ENCODE peak calls at places on chromosomes 3 and 15, in five cellular contexts. I is AG04449, C is neural progenitor cell, O is heart left ventricle, D is MM.1S. Z is an unnamed sample.

GRCh38 chr3:51622868-51623267 is 48.2 kb upstream of the TEX264 start:
- DNase-seq in I (no peak), C (no peak), O (no peak), D (no peak), Z (no peak)

GRCh38 chr3:179921500-179921899 is 115.2 kb downstream of the PEX5L start:
- DNase-seq in I (no peak), C (no peak), O (no peak), D (no peak), Z (peak)

GRCh38 chr3:144162042-144162441 is 190.4 kb downstream of the DIPK2A start:
- DNase-seq in I (peak), C (no peak), O (no peak), D (no peak), Z (no peak)

GRCh38 chr3:169002689-169003088 is 660.8 kb downstream of the MECOM start:
- DNase-seq in I (no peak), C (peak), O (no peak), D (no peak), Z (no peak)

GRCh38 chr3:123547881-123548534 is 36.8 kb downstream of the HACD2 start:
- DNase-seq in I (no peak), C (no peak), O (peak), D (no peak), Z (no peak)

GRCh38 chr3:123338021-123338619 is 110.8 kb downstream of the ADCY5 start:
- DNase-seq in I (no peak), C (no peak), O (no peak), D (no peak), Z (no peak)

GRCh38 chr3:69324362-69325025 is 61.4 kb downstream of the FRMD4B start:
- DNase-seq in I (no peak), C (peak), O (no peak), D (no peak), Z (no peak)

GRCh38 chr3:156551746-156552145 is 3.2 kb downstream of the SSR3 start:
- DNase-seq in I (peak), C (no peak), O (no peak), D (no peak), Z (no peak)

GRCh38 chr3:50371133-50371670 is 11.9 kb upstream of the TMEM115 start:
- DNase-seq in I (no peak), C (no peak), O (no peak), D (no peak), Z (no peak)

GRCh38 chr3:150913174-150913922 is 8.1 kb upstream of the MINDY4B start:
- DNase-seq in I (no peak), C (no peak), O (no peak), D (no peak), Z (no peak)

GRCh38 chr15:25892126-25892525 is 29.0 kb upstream of the ATP10A start:
- DNase-seq in I (no peak), C (no peak), O (no peak), D (no peak), Z (no peak)

GRCh38 chr15:72237286-72238224 is 6.6 kb upstream of the PKM start:
- DNase-seq in I (peak), C (no peak), O (peak), D (peak), Z (peak)

GRCh38 chr15:43390723-43391122 is 19.8 kb downstream of the TUBGCP4 start:
- DNase-seq in I (no peak), C (no peak), O (no peak), D (no peak), Z (no peak)

GRCh38 chr15:43209059-43209824 is 11.6 kb downstream of the EPB42 start:
- DNase-seq in I (no peak), C (peak), O (no peak), D (no peak), Z (peak)

GRCh38 chr3:60064210-60065178 is 1014.7 kb upstream of the CFAP20DC start:
- DNase-seq in I (peak), C (no peak), O (no peak), D (no peak), Z (no peak)

GRCh38 chr3:178297732-178298131 is 238.5 kb upstream of the KCNMB2 start:
- DNase-seq in I (no peak), C (no peak), O (no peak), D (no peak), Z (no peak)

GRCh38 chr15:43545426-43545825 is 28.0 kb downstream of the MAP1A start:
- DNase-seq in I (no peak), C (no peak), O (no peak), D (no peak), Z (no peak)

GRCh38 chr3:174116421-174116820 is 718.9 kb downstream of the NLGN1 start:
- DNase-seq in I (no peak), C (no peak), O (no peak), D (no peak), Z (no peak)

GRCh38 chr3:9069971-9070370 is 106.7 kb upstream of the RAD18 start:
- DNase-seq in I (no peak), C (no peak), O (no peak), D (no peak), Z (no peak)

GRCh38 chr3:52247455-52248164 is 2.1 kb downstream of the PPM1M start:
- DNase-seq in I (no peak), C (no peak), O (no peak), D (no peak), Z (no peak)

GRCh38 chr3:59771760-59772159 is 721.9 kb upstream of the CFAP20DC start:
- DNase-seq in I (peak), C (no peak), O (no peak), D (no peak), Z (no peak)

GRCh38 chr3:53346922-53347260 is 452 bp downstream of the DCP1A start:
- DNase-seq in I (no peak), C (no peak), O (no peak), D (no peak), Z (no peak)

GRCh38 chr3:12253944-12254343 is 34.9 kb upstream of the PPARG start:
- DNase-seq in I (no peak), C (no peak), O (no peak), D (no peak), Z (no peak)

GRCh38 chr3:179929091-179929529 is 107.6 kb downstream of the PEX5L start:
- DNase-seq in I (peak), C (peak), O (peak), D (peak), Z (peak)

GRCh38 chr3:104510091-104510860 is 856.4 kb upstream of the ALCAM start:
- DNase-seq in I (no peak), C (no peak), O (no peak), D (no peak), Z (no peak)

GRCh38 chr15:39830166-39830565 is 47.5 kb upstream of the FSIP1 start:
- DNase-seq in I (no peak), C (no peak), O (no peak), D (no peak), Z (no peak)

GRCh38 chr15:91522609-91523332 is 330.7 kb upstream of the SLCO3A1 start:
- DNase-seq in I (no peak), C (peak), O (no peak), D (peak), Z (no peak)

GRCh38 chr3:100057716-100058575 is 56.4 kb downstream of the FILIP1L start:
- DNase-seq in I (no peak), C (no peak), O (no peak), D (no peak), Z (no peak)

GRCh38 chr3:103589770-103590169 is 1155.0 kb downstream of the ZPLD1 start:
- DNase-seq in I (no peak), C (no peak), O (no peak), D (no peak), Z (no peak)

GRCh38 chr15:74369084-74369745 is 1.8 kb upstream of the CYP11A1 start:
- DNase-seq in I (no peak), C (no peak), O (no peak), D (no peak), Z (peak)

GRCh38 chr3:169118666-169119370 is 544.7 kb downstream of the MECOM start:
- DNase-seq in I (no peak), C (no peak), O (no peak), D (no peak), Z (no peak)

GRCh38 chr3:38493019-38493418 is 3.1 kb upstream of the EXOG start:
- DNase-seq in I (no peak), C (no peak), O (no peak), D (no peak), Z (no peak)

GRCh38 chr15:58475573-58476524 is 44.1 kb downstream of the LIPC start:
- DNase-seq in I (peak), C (peak), O (no peak), D (no peak), Z (no peak)

GRCh38 chr3:72756900-72757299 is 91.3 kb downstream of the SHQ1 start:
- DNase-seq in I (no peak), C (no peak), O (no peak), D (peak), Z (peak)

GRCh38 chr3:197000211-197000610 is 29.4 kb downstream of the MELTF start:
- DNase-seq in I (no peak), C (no peak), O (no peak), D (no peak), Z (no peak)

GRCh38 chr3:23431759-23432158 is 228.6 kb downstream of the UBE2E2 start:
- DNase-seq in I (no peak), C (no peak), O (no peak), D (no peak), Z (no peak)

GRCh38 chr15:85615930-85616329 is 178.8 kb downstream of the KLHL25 start:
- DNase-seq in I (no peak), C (peak), O (peak), D (peak), Z (peak)

GRCh38 chr15:31571676-31572075 is 245.0 kb downstream of the KLF13 start:
- DNase-seq in I (no peak), C (no peak), O (no peak), D (no peak), Z (no peak)
- TF ChIP-seq CTCF in I (no peak), C (no peak), O (peak), D (no peak), Z (no peak)

GRCh38 chr3:129314757-129315385 is 36.2 kb downstream of the HMCES start:
- DNase-seq in I (no peak), C (peak), O (peak), D (peak), Z (peak)
- TF ChIP-seq CTCF in I (peak), C (peak), O (no peak), D (peak), Z (peak)

DNA sequence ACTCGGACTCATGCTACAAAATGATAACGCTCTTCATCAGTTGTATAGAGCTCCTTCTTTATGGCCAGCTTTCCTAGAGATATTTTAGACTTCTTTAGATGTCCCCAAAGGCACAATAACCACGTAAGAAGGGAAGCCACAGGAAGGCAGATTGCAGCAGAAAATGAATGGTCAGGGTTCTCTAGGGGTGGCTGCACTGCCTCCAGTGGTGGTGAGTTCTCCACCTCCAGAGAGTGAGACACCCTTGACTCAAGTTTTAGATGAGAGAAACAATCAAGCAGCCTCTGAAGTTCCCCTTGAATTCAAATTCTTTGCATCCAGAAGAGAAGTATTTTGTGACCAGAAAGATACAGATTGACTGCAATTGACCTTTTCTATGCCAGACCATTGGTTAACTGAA is 191.5 kb downstream of the TP63 start:
- DNase-seq in I (no peak), C (no peak), O (no peak), D (no peak), Z (no peak)
- TF ChIP-seq CTCF in I (no peak), C (peak), O (no peak), D (no peak), Z (no peak)

GRCh38 chr3:55405436-55405835 is 81.7 kb downstream of the WNT5A start:
- DNase-seq in I (no peak), C (peak), O (no peak), D (no peak), Z (no peak)
- TF ChIP-seq CTCF in I (no peak), C (peak), O (no peak), D (peak), Z (no peak)

GRCh38 chr3:32684029-32684799 is 774 bp upstream of the CNOT10 start:
- DNase-seq in I (no peak), C (no peak), O (no peak), D (peak), Z (no peak)

GRCh38 chr3:32686713-32687112 is 1.7 kb downstream of the CNOT10 start:
- DNase-seq in I (no peak), C (no peak), O (no peak), D (no peak), Z (no peak)

GRCh38 chr3:32681811-32682210 is 3.2 kb upstream of the CNOT10 start:
- DNase-seq in I (no peak), C (no peak), O (no peak), D (no peak), Z (no peak)

GRCh38 chr3:32684800-32685603 is at the start of gene CNOT10:
- DNase-seq in I (peak), C (peak), O (peak), D (peak), Z (peak)

GRCh38 chr3:32685604-32686185 is 707 bp downstream of the CNOT10 start:
- DNase-seq in I (no peak), C (no peak), O (no peak), D (peak), Z (peak)
- TF ChIP-seq CTCF in I (no peak), C (peak), O (no peak), D (no peak), Z (no peak)

DNA sequence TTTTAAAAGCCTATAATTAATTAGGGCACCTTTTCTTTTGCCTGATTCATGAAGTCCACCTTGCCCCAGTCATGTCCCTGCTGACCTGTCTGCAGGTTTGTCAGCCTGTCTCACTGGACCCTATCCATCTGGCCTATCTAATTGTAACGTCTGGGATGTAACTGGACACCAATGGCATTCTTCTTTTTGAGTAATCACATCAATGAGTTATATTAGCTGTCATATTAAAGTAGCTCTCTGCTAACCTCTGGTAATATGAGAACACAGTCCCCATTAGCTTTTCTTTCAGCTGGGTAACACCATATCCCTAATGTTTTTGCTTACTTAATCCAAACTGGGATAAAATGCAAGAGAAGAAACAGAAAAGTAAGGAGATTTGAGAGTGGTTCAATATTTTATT is 166.2 kb upstream of the VEPH1 start:
- DNase-seq in I (no peak), C (no peak), O (no peak), D (no peak), Z (no peak)
- TF ChIP-seq CTCF in I (no peak), C (no peak), O (no peak), D (no peak), Z (no peak)

GRCh38 chr3:20622304-20622703 is 436.3 kb upstream of the SGO1 start:
- DNase-seq in I (peak), C (no peak), O (no peak), D (no peak), Z (no peak)
- TF ChIP-seq CTCF in I (peak), C (no peak), O (no peak), D (no peak), Z (no peak)

DNA sequence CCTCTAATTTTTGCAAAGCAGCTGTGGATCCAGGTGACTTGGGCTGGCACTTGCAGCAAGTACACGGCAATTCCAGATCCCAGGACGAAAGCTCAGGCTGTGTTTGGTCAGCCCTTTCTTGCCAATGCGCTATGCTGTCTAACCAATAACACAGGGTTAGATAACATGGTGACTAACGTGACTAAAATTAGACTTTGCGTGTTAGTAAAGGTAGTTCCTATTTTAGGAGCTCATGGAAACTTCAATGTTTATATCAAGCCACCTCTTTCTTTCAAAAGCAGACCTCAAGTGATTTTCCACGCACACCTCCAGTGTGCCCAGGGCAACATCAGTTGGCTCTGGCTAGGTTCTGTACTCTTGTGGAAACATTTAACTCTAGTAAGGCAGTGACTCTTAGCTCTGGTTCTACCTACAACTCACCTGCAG is 32.5 kb downstream of the CDCP1 start:
- DNase-seq in I (no peak), C (no peak), O (peak), D (peak), Z (no peak)
- TF ChIP-seq CTCF in I (no peak), C (no peak), O (no peak), D (no peak), Z (no peak)

GRCh38 chr15:99424978-99425665 is 140.7 kb upstream of the MEF2A start:
- DNase-seq in I (peak), C (no peak), O (peak), D (no peak), Z (peak)

GRCh38 chr15:99424131-99424571 is 141.6 kb upstream of the MEF2A start:
- DNase-seq in I (no peak), C (no peak), O (no peak), D (no peak), Z (no peak)

GRCh38 chr15:99427210-99427609 is 138.6 kb upstream of the MEF2A start:
- DNase-seq in I (no peak), C (no peak), O (no peak), D (no peak), Z (no peak)

GRCh38 chr15:99426431-99427105 is 139.2 kb upstream of the MEF2A start:
- DNase-seq in I (no peak), C (no peak), O (no peak), D (no peak), Z (no peak)

DNA sequence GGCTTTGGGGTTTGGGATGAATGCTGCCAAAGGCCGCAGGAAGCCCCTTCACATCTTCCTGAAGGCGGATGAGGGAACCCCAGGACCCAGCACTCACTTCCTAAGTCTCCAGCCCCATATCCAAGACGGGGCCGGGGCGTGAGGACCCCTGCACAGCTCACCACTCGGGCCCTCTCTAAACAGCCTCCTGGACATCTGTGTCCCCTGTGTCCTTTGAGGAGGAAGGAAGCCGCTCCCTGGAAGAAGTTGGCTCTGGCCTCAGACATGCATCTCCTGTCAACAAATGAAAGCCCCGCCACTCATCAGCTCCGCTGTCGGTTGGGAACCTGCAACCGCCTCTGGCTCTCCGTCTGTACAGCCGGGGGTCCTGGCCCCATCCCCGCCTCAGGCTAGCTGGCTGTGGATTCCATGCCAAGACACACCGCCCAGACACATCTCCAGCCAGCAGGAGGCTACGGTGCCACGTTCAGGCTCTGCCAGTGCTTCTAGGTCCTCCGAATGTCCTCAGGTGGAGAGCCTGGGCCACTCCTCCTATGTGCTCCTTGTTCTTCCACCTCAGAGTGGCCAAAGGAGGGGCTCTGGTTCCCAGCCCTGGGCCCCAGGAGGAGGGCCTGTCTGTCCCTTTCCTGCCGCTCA is 140.0 kb upstream of the MEF2A start:
- DNase-seq in I (no peak), C (no peak), O (peak), D (no peak), Z (no peak)
- TF ChIP-seq CTCF in I (peak), C (no peak), O (no peak), D (no peak), Z (no peak)

DNA sequence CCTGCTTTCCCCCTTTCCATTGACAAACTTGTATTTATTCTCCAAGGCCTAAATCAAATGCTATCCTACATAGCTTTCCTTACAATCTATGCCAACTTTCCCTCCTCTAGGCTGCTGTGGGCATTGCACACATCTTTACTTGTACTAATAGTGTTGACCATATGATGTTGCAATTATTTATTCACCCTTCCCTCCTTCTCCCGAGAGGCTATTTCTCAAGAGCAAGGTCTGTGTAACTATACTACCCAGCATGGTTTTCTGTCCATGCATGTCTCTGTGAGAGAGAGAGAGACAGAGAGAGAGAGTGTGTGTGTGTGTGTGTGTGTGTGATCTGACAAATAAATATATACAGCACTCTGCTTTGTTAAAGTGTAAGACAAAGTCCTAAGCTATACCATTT is 63.8 kb downstream of the GTPBP8 start:
- DNase-seq in I (peak), C (no peak), O (no peak), D (no peak), Z (no peak)
- TF ChIP-seq CTCF in I (no peak), C (no peak), O (no peak), D (no peak), Z (no peak)

Z was measured in GM10248.